ENCODE peak calls at places on chromosome 4, in five cellular contexts. E is spleen, O is HepG2, R is sigmoid colon, H is breast epithelium. A is an unnamed sample.

GRCh38 chr4:53186714-53187358 is 179.0 kb downstream of the SCFD2 start:
- DNase-seq in E (no peak), O (no peak), R (no peak), H (no peak), A (no peak)

GRCh38 chr4:26861434-26862186 is 969 bp downstream of the STIM2 start:
- DNase-seq in E (peak; percentile 91), O (peak; percentile 44), R (peak; percentile 86), H (peak; percentile 57), A (peak; percentile 85)

GRCh38 chr4:113682730-113683129 is 78.8 kb downstream of the CAMK2D start:
- DNase-seq in E (no peak), O (no peak), R (no peak), H (no peak), A (no peak)

GRCh38 chr4:6887591-6888371 is 21.8 kb upstream of the TBC1D14 start:
- DNase-seq in E (peak; percentile 87), O (no peak), R (no peak), H (no peak), A (no peak)

GRCh38 chr4:15232725-15233597 is 194.9 kb upstream of the C1QTNF7 start:
- DNase-seq in E (no peak), O (peak; percentile 33), R (no peak), H (no peak), A (no peak)

GRCh38 chr4:31081375-31081774 is 361.2 kb downstream of the PCDH7 start:
- DNase-seq in E (no peak), O (no peak), R (no peak), H (no peak), A (no peak)

GRCh38 chr4:110087116-110087708 is 111.2 kb downstream of the ELOVL6 start:
- DNase-seq in E (no peak), O (no peak), R (no peak), H (no peak), A (no peak)

GRCh38 chr4:33411182-33411581 is 2691.0 kb downstream of the PCDH7 start:
- DNase-seq in E (no peak), O (no peak), R (no peak), H (no peak), A (no peak)

GRCh38 chr4:170015285-170015684 is 10.9 kb downstream of the MFAP3L start:
- DNase-seq in E (no peak), O (no peak), R (no peak), H (no peak), A (no peak)

GRCh38 chr4:186657766-186658165 is 65.9 kb downstream of the FAT1 start:
- DNase-seq in E (no peak), O (peak; percentile 48), R (no peak), H (no peak), A (no peak)

GRCh38 chr4:137794779-137795178 is 262.5 kb upstream of the PCDH18 start:
- DNase-seq in E (no peak), O (no peak), R (no peak), H (no peak), A (no peak)

GRCh38 chr4:141761926-141762325 is 125.5 kb downstream of the IL15 start:
- DNase-seq in E (no peak), O (no peak), R (no peak), H (no peak), A (no peak)

GRCh38 chr4:108738307-108738706 is 24.5 kb downstream of the ETNPPL start:
- DNase-seq in E (no peak), O (no peak), R (no peak), H (no peak), A (no peak)

GRCh38 chr4:186144596-186145569 is 40.4 kb downstream of the FAM149A start:
- DNase-seq in E (peak; percentile 78), O (no peak), R (peak; percentile 79), H (no peak), A (peak; percentile 75)

GRCh38 chr4:41939016-41939623 is 3.9 kb downstream of the TMEM33 start:
- DNase-seq in E (no peak), O (peak; percentile 16), R (no peak), H (no peak), A (no peak)

GRCh38 chr4:110112056-110112455 is 86.4 kb downstream of the ELOVL6 start:
- DNase-seq in E (no peak), O (no peak), R (no peak), H (no peak), A (no peak)

GRCh38 chr4:172881645-172882044 is 287.0 kb upstream of the GALNT7 start:
- DNase-seq in E (no peak), O (no peak), R (no peak), H (no peak), A (no peak)

GRCh38 chr4:140600408-140600807 is 31.6 kb upstream of the UCP1 start:
- DNase-seq in E (no peak), O (no peak), R (no peak), H (no peak), A (no peak)

GRCh38 chr4:16636911-16637630 is 261.4 kb downstream of the LDB2 start:
- DNase-seq in E (no peak), O (no peak), R (no peak), H (no peak), A (no peak)

GRCh38 chr4:33961751-33962150 is 2282.6 kb downstream of the ARAP2 start:
- DNase-seq in E (no peak), O (no peak), R (no peak), H (no peak), A (no peak)

GRCh38 chr4:1002131-1002630 is 9.0 kb upstream of the SLC26A1 start:
- DNase-seq in E (no peak), O (no peak), R (no peak), H (no peak), A (no peak)

GRCh38 chr4:128825226-128825625 is 15.7 kb downstream of the JADE1 start:
- DNase-seq in E (no peak), O (no peak), R (no peak), H (no peak), A (no peak)

DNA sequence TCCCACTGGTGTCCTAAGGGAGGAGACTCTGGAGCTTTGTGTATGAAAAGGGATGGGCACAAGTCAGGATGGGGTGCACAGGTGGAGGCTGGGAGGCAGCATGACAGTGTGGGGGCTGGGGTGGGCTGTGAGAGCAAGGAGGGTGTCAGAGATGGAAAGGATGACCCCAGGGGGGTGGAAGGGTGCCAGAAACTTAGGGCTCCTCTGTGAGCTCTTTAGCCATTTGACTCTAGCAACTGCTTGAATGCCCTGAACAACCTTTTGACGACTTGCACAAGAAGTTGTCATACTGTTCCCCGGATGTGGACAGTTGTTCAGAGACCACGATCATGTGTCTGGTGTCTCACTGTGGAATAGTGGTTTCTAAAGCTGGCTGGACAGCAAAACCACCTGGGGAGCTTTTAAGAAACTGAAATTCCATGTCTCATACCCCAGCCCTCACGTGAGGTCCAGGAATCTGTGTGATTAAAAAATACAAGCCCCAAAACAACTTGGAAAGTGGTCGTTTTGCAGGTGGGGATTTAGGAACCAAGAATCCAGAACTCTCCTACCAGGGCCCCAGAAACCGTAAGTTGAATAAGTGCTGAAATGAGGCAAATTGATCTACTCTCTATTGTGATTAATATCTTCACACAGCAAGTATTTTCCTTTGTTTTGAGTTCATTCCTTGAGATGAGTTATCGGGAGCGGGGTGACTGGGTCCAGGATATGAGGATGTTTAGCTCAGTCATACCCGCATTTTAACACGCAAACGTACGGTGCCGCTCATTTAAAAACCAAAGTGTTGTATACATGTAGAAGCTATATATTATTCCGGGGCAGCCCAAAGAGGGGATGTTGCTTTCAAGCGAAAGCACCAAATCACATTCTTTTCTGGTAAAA is 3.4 kb downstream of the RHOH start:
- DNase-seq in E (no peak), O (no peak), R (no peak), H (no peak), A (no peak)
- TF ChIP-seq POLR2A in E (no peak), O (no peak), R (no peak), H (no peak), A (no peak)

DNA sequence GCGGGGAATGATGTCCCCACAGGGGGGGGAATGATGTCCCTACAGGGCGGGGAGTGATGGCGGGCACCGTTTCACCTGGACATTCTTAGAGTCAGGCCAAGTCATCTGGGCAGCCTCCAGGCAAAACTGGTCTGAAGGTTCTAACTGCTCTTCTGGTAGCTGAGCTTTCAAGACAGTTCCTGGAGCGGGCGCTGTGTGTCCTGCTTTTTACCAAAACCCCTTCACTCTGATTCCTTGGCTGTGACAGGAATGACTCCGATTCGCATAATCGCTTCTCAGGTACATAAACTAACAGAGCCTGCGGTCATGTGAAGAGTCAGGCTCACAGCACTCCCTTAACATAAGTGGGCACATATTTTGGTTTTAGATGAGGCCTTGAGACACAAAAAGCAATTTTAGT is 836.0 kb downstream of the TRIML1 start:
- DNase-seq in E (no peak), O (no peak), R (no peak), H (no peak), A (no peak)
- H3K4me1 ChIP-seq in E (no peaks in the 10 kb centered on the region), O (no peaks in the 10 kb centered on the region), R (peaks cover 11% of the 10 kb centered on the region), H (no peaks in the 10 kb centered on the region), A (no peaks in the 10 kb centered on the region)

GRCh38 chr4:94623507-94623906 is 134.2 kb upstream of the BMPR1B start:
- DNase-seq in E (no peak), O (no peak), R (no peak), H (no peak), A (no peak)
- TF ChIP-seq POLR2AphosphoS5 in E (no peak), O (no peak), R (no peak), H (no peak), A (no peak)

GRCh38 chr4:75144475-75144874 is 211.6 kb downstream of the PARM1 start:
- DNase-seq in E (no peak), O (no peak), R (no peak), H (no peak), A (no peak)
- TF ChIP-seq POLR2A in E (no peak), O (no peak), R (no peak), H (no peak), A (no peak)

GRCh38 chr4:7912826-7913225 is 26.8 kb downstream of the AFAP1 start:
- DNase-seq in E (no peak), O (no peak), R (no peak), H (no peak), A (no peak)
- H3K4me1 ChIP-seq in E (peaks cover 3% of the 10 kb centered on the region), O (peaks cover 30% of the 10 kb centered on the region), R (peaks cover 94% of the 10 kb centered on the region), H (no peaks in the 10 kb centered on the region), A (peaks cover 28% of the 10 kb centered on the region)

DNA sequence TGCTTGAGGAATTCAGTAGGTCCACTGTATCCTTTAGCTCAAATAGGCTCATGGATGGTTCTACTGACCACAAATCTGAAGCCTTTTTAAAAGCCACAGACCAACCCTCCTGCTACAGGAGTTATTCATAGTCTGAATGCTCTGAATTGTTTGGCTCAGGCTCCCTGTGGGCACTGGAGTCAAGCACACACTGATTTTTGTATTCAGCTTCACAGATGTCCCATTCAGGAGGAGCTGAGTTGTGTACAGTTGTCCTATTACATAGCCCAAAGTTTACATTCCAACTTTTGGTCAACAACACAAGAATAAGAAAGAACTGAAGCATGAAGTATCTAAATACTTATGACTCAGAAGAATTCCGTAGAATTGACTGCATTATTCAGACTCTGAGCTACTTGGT is 243.9 kb downstream of the UNC5C start:
- DNase-seq in E (no peak), O (no peak), R (no peak), H (no peak), A (no peak)
- TF ChIP-seq POLR2AphosphoS5 in E (no peak), O (no peak), R (no peak), H (no peak), A (no peak)

GRCh38 chr4:2008671-2008920 is 178 bp downstream of the NELFA start:
- DNase-seq in E (no peak), O (no peak), R (no peak), H (no peak), A (no peak)
- TF ChIP-seq POLR2A in E (no peak), O (no peak), R (no peak), H (no peak), A (no peak)